ENCODE peak calls at places on chromosome 2, in seven cellular contexts. T, H, G, V, B, M and Y are unnamed samples.

GRCh38 chr2:127581050-127581345 is 45.5 kb downstream of the MYO7B start:
- DNase-seq in T (no peak), H (no peak), G (no peak), V (no peak), B (no peak), M (no peak), Y (no peak)

GRCh38 chr2:239261336-239261735 is 139.5 kb downstream of the HDAC4 start:
- DNase-seq in T (no peak), H (no peak), G (no peak), V (no peak), B (no peak), M (no peak), Y (peak)

GRCh38 chr2:44358498-44358897 is 2.8 kb downstream of the PREPL start:
- DNase-seq in T (peak), H (peak), G (peak), V (peak), B (peak), M (no peak), Y (no peak)

GRCh38 chr2:9830685-9831410 is 12.4 kb upstream of the TAF1B start:
- DNase-seq in T (no peak), H (no peak), G (no peak), V (no peak), B (no peak), M (no peak), Y (no peak)

GRCh38 chr2:174025271-174026121 is 60.3 kb upstream of the SP3 start:
- DNase-seq in T (peak), H (no peak), G (peak), V (no peak), B (no peak), M (no peak), Y (no peak)

GRCh38 chr2:218569661-218570500 is 1.2 kb downstream of the CNOT9 start:
- DNase-seq in T (no peak), H (peak), G (peak), V (no peak), B (no peak), M (no peak), Y (no peak)

GRCh38 chr2:163368655-163369054 is 367.2 kb downstream of the FIGN start:
- DNase-seq in T (no peak), H (no peak), G (no peak), V (no peak), B (no peak), M (no peak), Y (no peak)

GRCh38 chr2:101854877-101855276 is 136.9 kb upstream of the IL1R2 start:
- DNase-seq in T (no peak), H (no peak), G (no peak), V (no peak), B (no peak), M (peak), Y (no peak)

GRCh38 chr2:146540271-146540932 is 1304.4 kb upstream of the ACVR2A start:
- DNase-seq in T (no peak), H (no peak), G (no peak), V (no peak), B (no peak), M (no peak), Y (no peak)